ENCODE peak calls at places on chromosome X, in nine cellular contexts. P, X, W, F, I, D, B, S and V are unnamed samples.

GRCh38 chrX:72243472-72243871 is 4.6 kb upstream of the ERCC6L start:
- DNase-seq in P (no peak), X (peak; percentile 12), W (no peak), F (no peak), I (peak; percentile 19), D (no peak), B (peak; percentile 68), S (no peak), V (no peak)

GRCh38 chrX:16953606-16954211 is 7.3 kb downstream of the REPS2 start:
- DNase-seq in P (no peak), X (no peak), W (no peak), F (no peak), I (no peak), D (no peak), B (no peak), S (no peak), V (no peak)

GRCh38 chrX:28659269-28659668 is 72.0 kb downstream of the IL1RAPL1 start:
- DNase-seq in P (no peak), X (no peak), W (no peak), F (no peak), I (no peak), D (no peak), B (no peak), S (no peak), V (no peak)

GRCh38 chrX:63128509-63128908 is 222.6 kb downstream of the SPIN4 start:
- DNase-seq in P (peak; percentile 14), X (peak; percentile 4), W (no peak), F (no peak), I (peak; percentile 20), D (no peak), B (peak; percentile 52), S (no peak), V (no peak)

GRCh38 chrX:107571296-107571998 is 56.9 kb upstream of the PRPS1 start:
- DNase-seq in P (peak; percentile 49), X (peak; percentile 91), W (no peak), F (no peak), I (peak; percentile 92), D (no peak), B (peak; percentile 94), S (no peak), V (no peak)

GRCh38 chrX:56745019-56745418 is 16.0 kb downstream of the NBDY start:
- DNase-seq in P (no peak), X (peak; percentile 75), W (no peak), F (no peak), I (peak; percentile 76), D (no peak), B (peak; percentile 84), S (no peak), V (no peak)

GRCh38 chrX:110561036-110561435 is 202.4 kb downstream of the RTL9 start:
- DNase-seq in P (no peak), X (peak; percentile 68), W (no peak), F (no peak), I (no peak), D (no peak), B (no peak), S (no peak), V (no peak)

GRCh38 chrX:139179592-139179991 is 350.9 kb upstream of the F9 start:
- DNase-seq in P (no peak), X (no peak), W (no peak), F (no peak), I (no peak), D (no peak), B (no peak), S (no peak), V (no peak)

GRCh38 chrX:103585421-103586313 is at the start of gene TCEAL4:
- DNase-seq in P (peak; percentile 67), X (peak; percentile 12), W (peak; percentile 62), F (no peak), I (peak; percentile 13), D (peak; percentile 26), B (peak; percentile 15), S (peak; percentile 51), V (no peak)

GRCh38 chrX:46611658-46612362 is 38.2 kb downstream of the CHST7 start:
- DNase-seq in P (no peak), X (no peak), W (no peak), F (no peak), I (no peak), D (no peak), B (no peak), S (no peak), V (no peak)

GRCh38 chrX:106378616-106379015 is 210.5 kb downstream of the PWWP3B start:
- DNase-seq in P (no peak), X (no peak), W (no peak), F (no peak), I (no peak), D (no peak), B (no peak), S (no peak), V (no peak)

GRCh38 chrX:38571058-38571457 is 9.7 kb downstream of the TSPAN7 start:
- DNase-seq in P (no peak), X (no peak), W (no peak), F (no peak), I (peak; percentile 36), D (no peak), B (no peak), S (no peak), V (no peak)

GRCh38 chrX:8201896-8202331 is 30.8 kb upstream of the VCX2 start:
- DNase-seq in P (no peak), X (no peak), W (no peak), F (no peak), I (no peak), D (no peak), B (no peak), S (no peak), V (no peak)

GRCh38 chrX:153495362-153495751 is 577 bp downstream of the BGN start:
- DNase-seq in P (no peak), X (no peak), W (no peak), F (no peak), I (no peak), D (no peak), B (no peak), S (no peak), V (no peak)

GRCh38 chrX:121308276-121308805 is 260.9 kb downstream of the GLUD2 start:
- DNase-seq in P (peak; percentile 3), X (peak; percentile 73), W (no peak), F (peak; percentile 1), I (peak; percentile 67), D (no peak), B (peak; percentile 79), S (peak; percentile 6), V (peak; percentile 49)